ENCODE peak calls at places on chromosomes 13 and 19, in seven cellular contexts. One of them, this sample, is unnamed.

GRCh38 chr13:44884076-44884729 is 105.1 kb downstream of the NUFIP1 start:
- DNase-seq in mesendoderm: no peak
- DNase-seq in IMR-90: peak; percentile 86
- DNase-seq in trophoblast cell: no peak
- DNase-seq in mesenchymal stem cell: peak; percentile 90
- DNase-seq in H1: no peak
- DNase-seq in neuronal stem cell: no peak
- DNase-seq in this sample: no peak

GRCh38 chr13:31242342-31242741 is 42.6 kb downstream of the B3GLCT start:
- DNase-seq in mesendoderm: no peak
- DNase-seq in IMR-90: no peak
- DNase-seq in trophoblast cell: no peak
- DNase-seq in mesenchymal stem cell: no peak
- DNase-seq in H1: no peak
- DNase-seq in neuronal stem cell: no peak
- DNase-seq in this sample: no peak

GRCh38 chr19:23440791-23441190 is 45.5 kb upstream of the ZNF91 start:
- DNase-seq in mesendoderm: peak; percentile 41
- DNase-seq in IMR-90: no peak
- DNase-seq in trophoblast cell: no peak
- DNase-seq in mesenchymal stem cell: no peak
- DNase-seq in H1: no peak
- DNase-seq in neuronal stem cell: no peak
- DNase-seq in this sample: peak; percentile 46

GRCh38 chr13:106989866-106990265 is 421.9 kb upstream of the ARGLU1 start:
- DNase-seq in mesendoderm: no peak
- DNase-seq in IMR-90: no peak
- DNase-seq in trophoblast cell: no peak
- DNase-seq in mesenchymal stem cell: no peak
- DNase-seq in H1: no peak
- DNase-seq in neuronal stem cell: no peak
- DNase-seq in this sample: no peak

GRCh38 chr13:46489586-46490023 is 63.4 kb upstream of the LRCH1 start:
- DNase-seq in mesendoderm: no peak
- DNase-seq in IMR-90: peak; percentile 67
- DNase-seq in trophoblast cell: no peak
- DNase-seq in mesenchymal stem cell: no peak
- DNase-seq in H1: no peak
- DNase-seq in neuronal stem cell: no peak
- DNase-seq in this sample: no peak

GRCh38 chr13:25575562-25575961 is 203.8 kb downstream of the ATP8A2 start:
- DNase-seq in mesendoderm: no peak
- DNase-seq in IMR-90: no peak
- DNase-seq in trophoblast cell: no peak
- DNase-seq in mesenchymal stem cell: no peak
- DNase-seq in H1: no peak
- DNase-seq in neuronal stem cell: no peak
- DNase-seq in this sample: no peak

GRCh38 chr13:88246239-88246638 is 575.1 kb downstream of the SLITRK5 start:
- DNase-seq in mesendoderm: no peak
- DNase-seq in IMR-90: no peak
- DNase-seq in trophoblast cell: no peak
- DNase-seq in mesenchymal stem cell: no peak
- DNase-seq in H1: no peak
- DNase-seq in neuronal stem cell: no peak
- DNase-seq in this sample: no peak

GRCh38 chr13:34044660-34045080 is 226.7 kb downstream of the RFC3 start:
- DNase-seq in mesendoderm: no peak
- DNase-seq in IMR-90: peak; percentile 33
- DNase-seq in trophoblast cell: peak; percentile 47
- DNase-seq in mesenchymal stem cell: peak; percentile 61
- DNase-seq in H1: no peak
- DNase-seq in neuronal stem cell: no peak
- DNase-seq in this sample: no peak

GRCh38 chr13:112444416-112445399 is 68.6 kb downstream of the SPACA7 start:
- DNase-seq in mesendoderm: no peak
- DNase-seq in IMR-90: no peak
- DNase-seq in trophoblast cell: no peak
- DNase-seq in mesenchymal stem cell: no peak
- DNase-seq in H1: no peak
- DNase-seq in neuronal stem cell: no peak
- DNase-seq in this sample: peak; percentile 21

GRCh38 chr19:30344446-30345425 is 27.4 kb upstream of the ZNF536 start:
- DNase-seq in mesendoderm: no peak
- DNase-seq in IMR-90: no peak
- DNase-seq in trophoblast cell: peak; percentile 35
- DNase-seq in mesenchymal stem cell: no peak
- DNase-seq in H1: no peak
- DNase-seq in neuronal stem cell: no peak
- DNase-seq in this sample: no peak

GRCh38 chr19:33434886-33435705 is 61.6 kb downstream of the CEBPG start:
- DNase-seq in mesendoderm: peak; percentile 7
- DNase-seq in IMR-90: peak; percentile 32
- DNase-seq in trophoblast cell: no peak
- DNase-seq in mesenchymal stem cell: peak; percentile 48
- DNase-seq in H1: no peak
- DNase-seq in neuronal stem cell: no peak
- DNase-seq in this sample: no peak

GRCh38 chr13:68970532-68970931 is 1137.1 kb upstream of the ATXN8OS start:
- DNase-seq in mesendoderm: no peak
- DNase-seq in IMR-90: no peak
- DNase-seq in trophoblast cell: no peak
- DNase-seq in mesenchymal stem cell: no peak
- DNase-seq in H1: no peak
- DNase-seq in neuronal stem cell: no peak
- DNase-seq in this sample: no peak

GRCh38 chr19:4066176-4066606 is 508 bp downstream of the ZBTB7A start:
- DNase-seq in mesendoderm: no peak
- DNase-seq in IMR-90: no peak
- DNase-seq in trophoblast cell: no peak
- DNase-seq in mesenchymal stem cell: no peak
- DNase-seq in H1: no peak
- DNase-seq in neuronal stem cell: no peak
- DNase-seq in this sample: no peak

GRCh38 chr13:64164435-64164834 is 2748.8 kb upstream of the PCDH20 start:
- DNase-seq in mesendoderm: no peak
- DNase-seq in IMR-90: no peak
- DNase-seq in trophoblast cell: no peak
- DNase-seq in mesenchymal stem cell: no peak
- DNase-seq in H1: no peak
- DNase-seq in neuronal stem cell: no peak
- DNase-seq in this sample: no peak

GRCh38 chr19:46714523-46715106 is 2.3 kb downstream of the PRKD2 start:
- DNase-seq in mesendoderm: no peak
- DNase-seq in IMR-90: no peak
- DNase-seq in trophoblast cell: no peak
- DNase-seq in mesenchymal stem cell: peak; percentile 48
- DNase-seq in H1: no peak
- DNase-seq in neuronal stem cell: no peak
- DNase-seq in this sample: no peak

GRCh38 chr13:112783946-112784500 is 94.2 kb downstream of the ATP11A start:
- DNase-seq in mesendoderm: peak; percentile 65
- DNase-seq in IMR-90: no peak
- DNase-seq in trophoblast cell: no peak
- DNase-seq in mesenchymal stem cell: no peak
- DNase-seq in H1: no peak
- DNase-seq in neuronal stem cell: no peak
- DNase-seq in this sample: peak; percentile 26

GRCh38 chr19:18322318-18322758 is 538 bp downstream of the LSM4 start:
- DNase-seq in mesendoderm: peak; percentile 83
- DNase-seq in IMR-90: peak; percentile 65
- DNase-seq in trophoblast cell: no peak
- DNase-seq in mesenchymal stem cell: peak; percentile 82
- DNase-seq in H1: no peak
- DNase-seq in neuronal stem cell: no peak
- DNase-seq in this sample: no peak

GRCh38 chr13:62060570-62060969 is 644.9 kb upstream of the PCDH20 start:
- DNase-seq in mesendoderm: no peak
- DNase-seq in IMR-90: no peak
- DNase-seq in trophoblast cell: no peak
- DNase-seq in mesenchymal stem cell: no peak
- DNase-seq in H1: no peak
- DNase-seq in neuronal stem cell: no peak
- DNase-seq in this sample: no peak
- H2BK120ac ChIP-seq in mesendoderm: no peak overlapping the region
- H2BK120ac ChIP-seq in IMR-90: no peak overlapping the region
- H2BK120ac ChIP-seq in trophoblast cell: no peak overlapping the region
- H2BK120ac ChIP-seq in mesenchymal stem cell: no peak overlapping the region
- H2BK120ac ChIP-seq in H1: no peak overlapping the region
- H2BK120ac ChIP-seq in neuronal stem cell: no peak overlapping the region
- H2BK120ac ChIP-seq in this sample: no peak overlapping the region

GRCh38 chr13:72166102-72166660 is 299.2 kb upstream of the DACH1 start:
- DNase-seq in mesendoderm: no peak
- DNase-seq in IMR-90: no peak
- DNase-seq in trophoblast cell: no peak
- DNase-seq in mesenchymal stem cell: peak; percentile 31
- DNase-seq in H1: no peak
- DNase-seq in neuronal stem cell: no peak
- DNase-seq in this sample: no peak
- H3K4me2 ChIP-seq in mesendoderm: no peak overlapping the region
- H3K4me2 ChIP-seq in IMR-90: no peak overlapping the region
- H3K4me2 ChIP-seq in trophoblast cell: no peak overlapping the region
- H3K4me2 ChIP-seq in mesenchymal stem cell: no peak overlapping the region
- H3K4me2 ChIP-seq in H1: no peak overlapping the region
- H3K4me2 ChIP-seq in neuronal stem cell: no peak overlapping the region
- H3K4me2 ChIP-seq in this sample: no peak overlapping the region

DNA sequence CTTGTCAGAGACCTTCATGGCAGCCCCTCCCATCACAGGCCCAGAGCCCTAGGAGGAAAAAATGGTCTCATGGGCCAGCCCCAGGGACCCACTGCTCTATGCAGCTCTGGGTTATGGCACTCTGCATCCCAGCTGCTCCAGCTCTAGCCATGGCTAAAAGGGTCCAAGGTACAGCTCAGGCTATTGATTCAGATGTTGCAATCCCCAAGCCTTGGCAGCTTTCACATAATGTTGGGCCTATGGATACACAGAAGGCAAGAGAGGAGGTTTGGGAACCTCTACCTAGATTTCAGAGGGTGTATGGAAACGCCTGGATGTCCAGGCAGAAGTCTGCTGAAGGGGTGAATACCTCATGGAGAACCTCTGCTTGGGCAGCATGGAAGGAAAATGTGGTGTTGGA is 996.0 kb downstream of the PCDH9 start:
- DNase-seq in mesendoderm: no peak
- DNase-seq in IMR-90: no peak
- DNase-seq in trophoblast cell: no peak
- DNase-seq in mesenchymal stem cell: no peak
- DNase-seq in H1: no peak
- DNase-seq in neuronal stem cell: no peak
- DNase-seq in this sample: no peak
- H2BK120ac ChIP-seq in mesendoderm: no peak overlapping the region
- H2BK120ac ChIP-seq in IMR-90: no peak overlapping the region
- H2BK120ac ChIP-seq in trophoblast cell: no peak overlapping the region
- H2BK120ac ChIP-seq in mesenchymal stem cell: no peak overlapping the region
- H2BK120ac ChIP-seq in H1: no peak overlapping the region
- H2BK120ac ChIP-seq in neuronal stem cell: no peak overlapping the region
- H2BK120ac ChIP-seq in this sample: no peak overlapping the region

GRCh38 chr13:99983401-99984133 is 2.0 kb downstream of the ZIC2 start:
- DNase-seq in mesendoderm: peak; percentile 94
- DNase-seq in IMR-90: no peak
- DNase-seq in trophoblast cell: no peak
- DNase-seq in mesenchymal stem cell: peak; percentile 35
- DNase-seq in H1: no peak
- DNase-seq in neuronal stem cell: no peak
- DNase-seq in this sample: peak; percentile 39
- H3K4me2 ChIP-seq in mesendoderm: peak overlapping the region; percentile 25
- H3K4me2 ChIP-seq in IMR-90: no peak overlapping the region
- H3K4me2 ChIP-seq in trophoblast cell: no peak overlapping the region
- H3K4me2 ChIP-seq in mesenchymal stem cell: no peak overlapping the region
- H3K4me2 ChIP-seq in H1: peak overlapping the region; percentile 83
- H3K4me2 ChIP-seq in neuronal stem cell: peak overlapping the region; percentile 37
- H3K4me2 ChIP-seq in this sample: peak overlapping the region; percentile 86

GRCh38 chr19:15381429-15381828 is 1.8 kb upstream of the AKAP8 start:
- DNase-seq in mesendoderm: no peak
- DNase-seq in IMR-90: no peak
- DNase-seq in trophoblast cell: no peak
- DNase-seq in mesenchymal stem cell: no peak
- DNase-seq in H1: no peak
- DNase-seq in neuronal stem cell: no peak
- DNase-seq in this sample: no peak
- H2BK120ac ChIP-seq in mesendoderm: no peak overlapping the region
- H2BK120ac ChIP-seq in IMR-90: no peak overlapping the region
- H2BK120ac ChIP-seq in trophoblast cell: no peak overlapping the region
- H2BK120ac ChIP-seq in mesenchymal stem cell: no peak overlapping the region
- H2BK120ac ChIP-seq in H1: no peak overlapping the region
- H2BK120ac ChIP-seq in neuronal stem cell: no peak overlapping the region
- H2BK120ac ChIP-seq in this sample: no peak overlapping the region

GRCh38 chr19:50376166-50377050 is at the start of gene NR1H2:
- DNase-seq in mesendoderm: peak; percentile 99
- DNase-seq in IMR-90: peak; percentile 98
- DNase-seq in trophoblast cell: peak; percentile 97
- DNase-seq in mesenchymal stem cell: peak; percentile 97
- DNase-seq in H1: peak; percentile 94
- DNase-seq in neuronal stem cell: peak; percentile 93
- DNase-seq in this sample: peak; percentile 97

GRCh38 chr19:50377051-50377441 is 789 bp downstream of the NR1H2 start:
- DNase-seq in mesendoderm: peak; percentile 74
- DNase-seq in IMR-90: no peak
- DNase-seq in trophoblast cell: no peak
- DNase-seq in mesenchymal stem cell: peak; percentile 17
- DNase-seq in H1: no peak
- DNase-seq in neuronal stem cell: no peak
- DNase-seq in this sample: no peak

GRCh38 chr19:50378169-50378862 is 2.1 kb downstream of the NR1H2 start:
- DNase-seq in mesendoderm: no peak
- DNase-seq in IMR-90: no peak
- DNase-seq in trophoblast cell: no peak
- DNase-seq in mesenchymal stem cell: no peak
- DNase-seq in H1: no peak
- DNase-seq in neuronal stem cell: no peak
- DNase-seq in this sample: no peak

GRCh38 chr19:50378863-50379236 is 2.6 kb downstream of the NR1H2 start:
- DNase-seq in mesendoderm: no peak
- DNase-seq in IMR-90: no peak
- DNase-seq in trophoblast cell: no peak
- DNase-seq in mesenchymal stem cell: no peak
- DNase-seq in H1: no peak
- DNase-seq in neuronal stem cell: no peak
- DNase-seq in this sample: no peak

GRCh38 chr19:50377517-50377916 is 1.3 kb downstream of the NR1H2 start:
- DNase-seq in mesendoderm: no peak
- DNase-seq in IMR-90: no peak
- DNase-seq in trophoblast cell: no peak
- DNase-seq in mesenchymal stem cell: no peak
- DNase-seq in H1: no peak
- DNase-seq in neuronal stem cell: no peak
- DNase-seq in this sample: no peak
- H3K4me2 ChIP-seq in mesendoderm: no peak overlapping the region
- H3K4me2 ChIP-seq in IMR-90: no peak overlapping the region
- H3K4me2 ChIP-seq in trophoblast cell: no peak overlapping the region
- H3K4me2 ChIP-seq in mesenchymal stem cell: no peak overlapping the region
- H3K4me2 ChIP-seq in H1: peak overlapping the region; percentile 18
- H3K4me2 ChIP-seq in neuronal stem cell: no peak overlapping the region
- H3K4me2 ChIP-seq in this sample: peak overlapping the region; percentile 26

GRCh38 chr19:35271546-35271945 is 2.8 kb downstream of the USF2 start:
- DNase-seq in mesendoderm: no peak
- DNase-seq in IMR-90: no peak
- DNase-seq in trophoblast cell: no peak
- DNase-seq in mesenchymal stem cell: no peak
- DNase-seq in H1: no peak
- DNase-seq in neuronal stem cell: no peak
- DNase-seq in this sample: no peak
- H2BK120ac ChIP-seq in mesendoderm: no peak overlapping the region
- H2BK120ac ChIP-seq in IMR-90: no peak overlapping the region
- H2BK120ac ChIP-seq in trophoblast cell: no peak overlapping the region
- H2BK120ac ChIP-seq in mesenchymal stem cell: no peak overlapping the region
- H2BK120ac ChIP-seq in H1: no peak overlapping the region
- H2BK120ac ChIP-seq in neuronal stem cell: no peak overlapping the region
- H2BK120ac ChIP-seq in this sample: no peak overlapping the region

GRCh38 chr13:40765602-40766001 is 5.4 kb downstream of the MRPS31 start:
- DNase-seq in mesendoderm: no peak
- DNase-seq in IMR-90: no peak
- DNase-seq in trophoblast cell: no peak
- DNase-seq in mesenchymal stem cell: no peak
- DNase-seq in H1: no peak
- DNase-seq in neuronal stem cell: no peak
- DNase-seq in this sample: no peak
- H3K4me2 ChIP-seq in mesendoderm: no peak overlapping the region
- H3K4me2 ChIP-seq in IMR-90: no peak overlapping the region
- H3K4me2 ChIP-seq in trophoblast cell: no peak overlapping the region
- H3K4me2 ChIP-seq in mesenchymal stem cell: no peak overlapping the region
- H3K4me2 ChIP-seq in H1: no peak overlapping the region
- H3K4me2 ChIP-seq in neuronal stem cell: no peak overlapping the region
- H3K4me2 ChIP-seq in this sample: no peak overlapping the region

This sample was measured in H9.